ENCODE peak calls at places on chromosomes 12 and 14, in five cellular contexts. N, K, Y, O and L are unnamed samples.

GRCh38 chr12:30019386-30020140 is 235.8 kb upstream of the TMTC1 start:
- DNase-seq in N (no peak), K (no peak), O (peak; percentile 1), Y (no peak), L (no peak)

GRCh38 chr12:97404549-97404948 is 58.1 kb upstream of the RMST start:
- DNase-seq in Y (peak; percentile 7), N (peak; percentile 23), O (peak; percentile 61), K (peak; percentile 51), L (peak; percentile 37)

GRCh38 chr14:101820283-101820798 is 58.8 kb downstream of the PPP2R5C start:
- DNase-seq in K (no peak), Y (no peak), O (no peak), N (peak; percentile 65), L (no peak)

GRCh38 chr12:132544173-132544468 is 54.2 kb downstream of the FBRSL1 start:
- DNase-seq in N (no peak), O (no peak), Y (no peak), K (no peak), L (no peak)

GRCh38 chr14:21384494-21384851 is 654 bp upstream of the SUPT16H start:
- DNase-seq in O (no peak), K (no peak), N (no peak), Y (no peak), L (no peak)

GRCh38 chr12:85036736-85037135 is 585 bp downstream of the LRRIQ1 start:
- DNase-seq in O (no peak), N (no peak), K (no peak), Y (no peak), L (no peak)

GRCh38 chr14:91957876-91958313 is 10.4 kb upstream of the FBLN5 start:
- DNase-seq in K (peak; percentile 86), O (no peak), Y (no peak), N (no peak), L (no peak)

GRCh38 chr14:94638330-94638729 is 26.1 kb downstream of the SERPINA3 start:
- DNase-seq in K (no peak), O (no peak), Y (no peak), N (no peak), L (no peak)

GRCh38 chr12:119994892-119995658 is 6.0 kb downstream of the BICDL1 start:
- DNase-seq in K (no peak), N (no peak), Y (no peak), O (no peak), L (no peak)

GRCh38 chr14:93104961-93105360 is 10.8 kb downstream of the ITPK1 start:
- DNase-seq in Y (no peak), N (no peak), O (no peak), K (peak; percentile 35), L (peak; percentile 59)

GRCh38 chr12:3134526-3135135 is 57.5 kb downstream of the TSPAN9 start:
- DNase-seq in Y (no peak), K (no peak), N (no peak), O (no peak), L (no peak)

GRCh38 chr14:89312937-89313336 is 104.1 kb downstream of the FOXN3 start:
- DNase-seq in O (no peak), K (no peak), N (no peak), Y (no peak), L (no peak)

GRCh38 chr12:5789469-5789968 is 155.5 kb downstream of the ANO2 start:
- DNase-seq in O (no peak), K (no peak), Y (no peak), N (no peak), L (peak; percentile 16)

GRCh38 chr14:95359974-95360826 is 40.5 kb upstream of the CLMN start:
- DNase-seq in Y (no peak), K (no peak), N (no peak), O (no peak), L (peak; percentile 50)

GRCh38 chr12:9340422-9341259 is 132.4 kb upstream of the PZP start:
- DNase-seq in Y (no peak), O (no peak), K (no peak), N (no peak), L (no peak)

GRCh38 chr12:25436206-25436912 is 116.7 kb downstream of the LMNTD1 start:
- DNase-seq in K (peak; percentile 49), Y (peak; percentile 60), N (peak; percentile 20), O (peak; percentile 64), L (peak; percentile 39)

GRCh38 chr14:26960049-26960688 is 362.3 kb upstream of the NOVA1 start:
- DNase-seq in N (no peak), K (no peak), Y (no peak), O (no peak), L (peak; percentile 12)

GRCh38 chr14:74846968-74847549 is 28.9 kb downstream of the PROX2 start:
- DNase-seq in O (no peak), K (no peak), Y (no peak), N (no peak), L (no peak)

GRCh38 chr12:124338448-124338847 is 43.6 kb downstream of the RFLNA start:
- DNase-seq in Y (no peak), K (no peak), N (no peak), O (no peak), L (no peak)

GRCh38 chr12:94615284-94616216 is 34.8 kb downstream of the TMCC3 start:
- DNase-seq in K (peak; percentile 35), O (no peak), N (no peak), Y (peak; percentile 27), L (peak; percentile 38)

GRCh38 chr12:21526721-21527345 is 737 bp downstream of the SPX start:
- DNase-seq in O (no peak), K (no peak), Y (no peak), N (no peak), L (no peak)

GRCh38 chr14:81710232-81710845 is 176.7 kb upstream of the SEL1L start:
- DNase-seq in N (peak; percentile 0), K (peak; percentile 42), Y (peak; percentile 5), O (peak; percentile 8), L (peak; percentile 80)

DNA sequence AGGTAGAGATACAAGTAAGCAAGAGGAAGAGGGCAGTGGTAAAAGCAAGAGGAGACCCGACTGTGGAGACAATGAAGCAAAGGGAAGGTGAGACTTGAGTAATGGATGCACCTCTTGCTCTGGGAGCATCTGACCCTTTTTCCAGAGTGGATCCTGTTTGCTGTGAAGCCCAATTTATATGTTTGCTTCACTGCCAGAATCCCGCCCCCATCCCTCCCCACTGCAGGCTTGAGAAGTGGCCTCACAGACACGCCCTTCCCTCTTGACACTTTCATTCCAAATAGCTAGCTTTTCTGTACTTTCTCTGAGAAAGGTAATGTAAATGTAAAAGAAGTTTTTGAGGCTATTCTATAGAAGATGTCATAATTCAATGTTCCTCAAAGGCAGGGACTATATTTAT is 673 bp upstream of the PFKM start:
- DNase-seq in N (no peak), K (no peak), O (no peak), Y (peak; percentile 47), L (no peak)
- TF ChIP-seq JUND in N (no peak), K (no peak), O (no peak), Y (no peak), L (no peak)

GRCh38 chr12:52741378-52742195 is 35.6 kb downstream of the KRT76 start:
- DNase-seq in O (no peak), N (no peak), Y (peak; percentile 61), K (peak; percentile 24), L (peak; percentile 90)
- TF ChIP-seq JUND in O (no peak), N (no peak), Y (no peak), K (no peak), L (no peak)

DNA sequence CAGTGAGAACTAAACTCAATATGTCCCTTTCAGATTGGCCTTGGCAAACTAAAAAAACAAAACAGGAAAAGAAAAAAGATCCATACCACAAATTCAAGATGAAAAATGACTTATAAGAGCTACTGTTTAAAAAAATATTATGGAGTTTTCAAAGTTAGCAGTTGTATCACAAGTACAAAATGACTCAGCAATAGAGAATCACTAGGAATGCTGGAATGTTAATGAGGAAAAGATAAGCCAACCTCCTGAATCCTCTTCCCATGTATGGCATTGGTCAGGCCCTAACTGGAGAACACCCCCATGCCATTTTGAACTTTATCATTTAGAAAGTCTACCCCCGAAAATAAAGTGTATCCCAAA is 62.2 kb downstream of the PPP1R36 start:
- DNase-seq in N (no peak), Y (no peak), K (no peak), O (no peak), L (no peak)
- TF ChIP-seq JUND in N (no peak), Y (no peak), K (no peak), O (peak; percentile 58), L (no peak)

GRCh38 chr12:57152408-57153038 is 5.1 kb upstream of the LRP1-AS start:
- DNase-seq in Y (no peak), O (no peak), N (no peak), K (no peak), L (no peak)
- TF ChIP-seq JUND in Y (no peak), O (no peak), N (no peak), K (no peak), L (no peak)